ENCODE peak calls at places on chromosomes 1 and 21, in five cellular contexts. B is H1, E is WTC11, A is HepG2, F is K562. Y is an unnamed sample.

GRCh38 chr1:220307528-220308100 is 35.4 kb upstream of the RAB3GAP2 start:
- DNase-seq in B (no peak), A (no peak), E (no peak), F (no peak), Y (no peak)

GRCh38 chr21:40047993-40048730 is 180.9 kb downstream of the PCP4 start:
- DNase-seq in B (no peak), E (no peak), F (no peak), A (no peak), Y (no peak)

GRCh38 chr1:46983825-46984586 is 39.5 kb upstream of the CYP4X1 start:
- DNase-seq in B (no peak), F (no peak), E (no peak), A (no peak), Y (no peak)

GRCh38 chr1:165828103-165828558 is 717 bp downstream of the UCK2 start:
- DNase-seq in E (peak; percentile 40), B (peak; percentile 67), F (peak; percentile 82), A (peak; percentile 21), Y (peak; percentile 60)

GRCh38 chr1:109151146-109151545 is 37.2 kb downstream of the ELAPOR1 start:
- DNase-seq in B (peak; percentile 49), F (peak; percentile 55), A (peak; percentile 49), E (peak; percentile 42), Y (no peak)

GRCh38 chr1:21647431-21648373 is 21.5 kb downstream of the RAP1GAP start:
- DNase-seq in A (no peak), F (peak; percentile 91), B (peak; percentile 95), E (peak; percentile 91), Y (no peak)

GRCh38 chr1:236425031-236425663 is 31.1 kb downstream of the EDARADD start:
- DNase-seq in E (peak; percentile 32), F (peak; percentile 28), B (no peak), A (peak; percentile 46), Y (peak; percentile 46)

GRCh38 chr1:1665815-1666251 is 7.0 kb upstream of the CDK11B start:
- DNase-seq in F (peak; percentile 50), A (no peak), B (peak; percentile 88), E (peak; percentile 72), Y (peak; percentile 14)

GRCh38 chr1:232521660-232522059 is 108.3 kb downstream of the SIPA1L2 start:
- DNase-seq in A (no peak), B (no peak), F (no peak), E (no peak), Y (no peak)

DNA sequence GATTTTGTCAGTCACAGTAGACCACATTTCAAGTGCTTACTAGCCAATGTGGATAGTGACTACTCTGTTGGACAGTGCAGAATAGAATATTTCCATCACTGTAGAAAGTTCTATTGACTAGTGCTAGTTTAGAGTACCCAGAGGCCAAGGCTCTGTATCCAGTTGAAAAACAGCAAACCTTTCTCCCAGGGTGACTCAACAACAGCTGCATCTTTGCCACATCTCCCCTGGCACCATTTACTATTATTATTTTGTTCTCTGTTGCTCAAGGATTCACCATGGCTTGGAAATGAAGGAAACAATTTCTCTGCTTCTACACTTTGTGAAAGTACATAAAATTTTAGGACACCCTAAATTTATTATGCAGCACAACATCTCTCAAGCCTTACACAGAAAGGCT is 85.3 kb upstream of the WDR26 start:
- DNase-seq in B (no peak), E (no peak), F (no peak), A (no peak), Y (no peak)
- TF ChIP-seq JUN in B (no peak), E (no peak), F (no peak), A (no peak), Y (no peak)

GRCh38 chr1:183024352-183025337 is 1.4 kb downstream of the LAMC1 start:
- DNase-seq in E (no peak), B (no peak), F (no peak), A (no peak), Y (no peak)

GRCh38 chr1:183029591-183030000 is 6.4 kb downstream of the LAMC1 start:
- DNase-seq in F (no peak), A (peak; percentile 72), B (no peak), E (no peak), Y (no peak)

GRCh38 chr1:183025782-183026774 is 2.9 kb downstream of the LAMC1 start:
- DNase-seq in E (no peak), A (peak; percentile 41), B (no peak), F (no peak), Y (no peak)

GRCh38 chr1:183027791-183028190 is 4.6 kb downstream of the LAMC1 start:
- DNase-seq in A (no peak), B (no peak), F (no peak), E (no peak), Y (no peak)

GRCh38 chr1:183027031-183027430 is 3.8 kb downstream of the LAMC1 start:
- DNase-seq in F (no peak), B (no peak), A (no peak), E (no peak), Y (no peak)
- TF ChIP-seq JUN in F (no peak), B (no peak), A (no peak), E (no peak), Y (no peak)

GRCh38 chr1:180572745-180573144 is 14.0 kb downstream of the OVAAL start:
- DNase-seq in F (no peak), B (no peak), A (no peak), E (no peak), Y (no peak)
- TF ChIP-seq JUN in F (no peak), B (no peak), A (no peak), E (no peak), Y (no peak)

GRCh38 chr1:174898102-174898802 is 101.5 kb upstream of the CACYBP start:
- DNase-seq in F (no peak), B (no peak), E (no peak), A (no peak), Y (no peak)

GRCh38 chr1:174902531-174903099 is 97.1 kb upstream of the CACYBP start:
- DNase-seq in F (no peak), B (no peak), A (peak; percentile 28), E (no peak), Y (no peak)
- TF ChIP-seq JUN in F (no peak), B (no peak), A (no peak), E (no peak), Y (no peak)

Y was measured in A549.